ENCODE peak calls at places on chromosomes 4 and X, in nine cellular contexts. V, K, N, X, Y, W, J, B and G are unnamed samples.

GRCh38 chr4:188037003-188037713 is 41.6 kb downstream of the ZFP42 start:
- DNase-seq in V (no peak), K (no peak), N (no peak), X (no peak), Y (no peak), W (no peak), J (no peak), B (no peak), G (no peak)

GRCh38 chr4:88027611-88028608 is 20.5 kb downstream of the PKD2 start:
- DNase-seq in V (no peak), K (no peak), N (no peak), X (peak), Y (no peak), W (no peak), J (no peak), B (peak), G (no peak)

GRCh38 chr4:47017494-47017893 is 13.9 kb upstream of the GABRB1 start:
- DNase-seq in V (no peak), K (no peak), N (no peak), X (no peak), Y (no peak), W (no peak), J (no peak), B (no peak), G (no peak)

GRCh38 chr4:55303818-55304217 is 42.2 kb upstream of the SRD5A3 start:
- DNase-seq in V (no peak), K (no peak), N (no peak), X (peak), Y (no peak), W (no peak), J (no peak), B (no peak), G (no peak)

GRCh38 chrX:133390647-133391046 is 24.6 kb downstream of the GPC4 start:
- DNase-seq in V (no peak), K (no peak), N (no peak), X (no peak), Y (no peak), W (no peak), J (no peak), B (no peak), G (no peak)

GRCh38 chr4:129064717-129065116 is 28.6 kb downstream of the SCLT1 start:
- DNase-seq in V (no peak), K (no peak), N (no peak), X (peak), Y (no peak), W (no peak), J (no peak), B (peak), G (no peak)

GRCh38 chr4:5471206-5471605 is 237.2 kb downstream of the EVC2 start:
- DNase-seq in V (no peak), K (no peak), N (no peak), X (no peak), Y (no peak), W (no peak), J (no peak), B (no peak), G (no peak)

GRCh38 chrX:16445166-16445752 is 204.7 kb upstream of the S100G start:
- DNase-seq in V (no peak), K (peak), N (no peak), X (peak), Y (no peak), W (peak), J (peak), B (peak), G (peak)

GRCh38 chrX:150316564-150316963 is 46.6 kb upstream of the MAMLD1 start:
- DNase-seq in V (no peak), K (no peak), N (no peak), X (no peak), Y (no peak), W (no peak), J (no peak), B (no peak), G (no peak)

GRCh38 chr4:140237616-140238352 is 83.8 kb upstream of the MAML3 start:
- DNase-seq in V (no peak), K (peak), N (no peak), X (peak), Y (peak), W (no peak), J (no peak), B (peak), G (no peak)

GRCh38 chr4:91147067-91147466 is 1019.9 kb downstream of the CCSER1 start:
- DNase-seq in V (no peak), K (no peak), N (peak), X (no peak), Y (no peak), W (no peak), J (no peak), B (no peak), G (no peak)

GRCh38 chr4:80931645-80932215 is 98.8 kb upstream of the BMP3 start:
- DNase-seq in V (no peak), K (no peak), N (no peak), X (peak), Y (no peak), W (no peak), J (no peak), B (peak), G (no peak)

GRCh38 chr4:3346146-3346545 is 53.3 kb downstream of the RGS12 start:
- DNase-seq in V (no peak), K (peak), N (no peak), X (peak), Y (no peak), W (no peak), J (peak), B (peak), G (peak)

GRCh38 chr4:171846232-171846631 is 33.0 kb downstream of the GALNTL6 start:
- DNase-seq in V (no peak), K (peak), N (no peak), X (peak), Y (peak), W (no peak), J (peak), B (peak), G (peak)

GRCh38 chr4:22764183-22764582 is 71.4 kb downstream of the GBA3 start:
- DNase-seq in V (no peak), K (no peak), N (no peak), X (no peak), Y (no peak), W (no peak), J (no peak), B (no peak), G (no peak)

GRCh38 chr4:4984186-4984585 is 35.1 kb downstream of the CYTL1 start:
- DNase-seq in V (no peak), K (no peak), N (no peak), X (no peak), Y (no peak), W (no peak), J (no peak), B (no peak), G (no peak)

GRCh38 chr4:20528508-20528907 is 171.8 kb upstream of the PACRGL start:
- DNase-seq in V (no peak), K (no peak), N (no peak), X (peak), Y (no peak), W (no peak), J (no peak), B (no peak), G (no peak)

GRCh38 chr4:27861381-27861787 is 1000.7 kb downstream of the STIM2 start:
- DNase-seq in V (no peak), K (peak), N (no peak), X (peak), Y (no peak), W (no peak), J (no peak), B (no peak), G (no peak)

GRCh38 chr4:84481879-84482245 is 17.2 kb downstream of the NKX6-1 start:
- DNase-seq in V (no peak), K (no peak), N (no peak), X (no peak), Y (no peak), W (no peak), J (peak), B (no peak), G (no peak)

GRCh38 chrX:25012793-25013592 is 2.8 kb downstream of the ARX start:
- DNase-seq in V (no peak), K (peak), N (no peak), X (peak), Y (no peak), W (no peak), J (no peak), B (no peak), G (peak)

GRCh38 chrX:135625995-135626394 is 87.4 kb upstream of the CT45A1 start:
- DNase-seq in V (no peak), K (peak), N (no peak), X (peak), Y (no peak), W (no peak), J (peak), B (no peak), G (no peak)

GRCh38 chr4:13537011-13537831 is 7.1 kb downstream of the NKX3-2 start:
- DNase-seq in V (no peak), K (peak), N (no peak), X (no peak), Y (no peak), W (no peak), J (peak), B (no peak), G (no peak)

GRCh38 chr4:10737335-10737734 is 52.8 kb upstream of the CLNK start:
- DNase-seq in V (no peak), K (no peak), N (no peak), X (peak), Y (no peak), W (no peak), J (no peak), B (no peak), G (no peak)

GRCh38 chrX:63812826-63813225 is 27.8 kb upstream of the ARHGEF9 start:
- DNase-seq in V (no peak), K (no peak), N (no peak), X (no peak), Y (no peak), W (no peak), J (no peak), B (no peak), G (no peak)

GRCh38 chrX:150504399-150505186 is 63.8 kb upstream of the MTM1 start:
- DNase-seq in V (no peak), K (no peak), N (no peak), X (peak), Y (no peak), W (no peak), J (no peak), B (no peak), G (no peak)

GRCh38 chr4:165106518-165106917 is 6.1 kb downstream of the TMEM192 start:
- DNase-seq in V (no peak), K (no peak), N (no peak), X (no peak), Y (no peak), W (no peak), J (no peak), B (no peak), G (no peak)

GRCh38 chrX:13078739-13079444 is 34.5 kb upstream of the FAM9C start:
- DNase-seq in V (no peak), K (peak), N (no peak), X (peak), Y (no peak), W (no peak), J (no peak), B (peak), G (peak)

GRCh38 chr4:126957555-126958440 is 675.0 kb upstream of the INTU start:
- DNase-seq in V (no peak), K (no peak), N (no peak), X (peak), Y (no peak), W (no peak), J (no peak), B (peak), G (no peak)

GRCh38 chr4:14115106-14115505 is 487.6 kb upstream of the BOD1L1 start:
- DNase-seq in V (no peak), K (peak), N (no peak), X (no peak), Y (no peak), W (no peak), J (no peak), B (no peak), G (no peak)

GRCh38 chr4:47623916-47624554 is 139.0 kb downstream of the ATP10D start:
- DNase-seq in V (no peak), K (no peak), N (no peak), X (peak), Y (no peak), W (no peak), J (no peak), B (peak), G (no peak)

GRCh38 chr4:176342384-176342783 is 22.6 kb downstream of the SPCS3 start:
- DNase-seq in V (no peak), K (no peak), N (no peak), X (no peak), Y (no peak), W (no peak), J (no peak), B (no peak), G (no peak)

GRCh38 chr4:98758182-98758581 is 99.8 kb upstream of the TSPAN5 start:
- DNase-seq in V (no peak), K (no peak), N (no peak), X (no peak), Y (no peak), W (no peak), J (no peak), B (no peak), G (no peak)

GRCh38 chrX:13376857-13377441 is 57.1 kb upstream of the ATXN3L start:
- DNase-seq in V (no peak), K (no peak), N (no peak), X (peak), Y (peak), W (no peak), J (peak), B (peak), G (no peak)

GRCh38 chr4:4848540-4848939 is 10.9 kb upstream of the MSX1 start:
- DNase-seq in V (no peak), K (no peak), N (peak), X (no peak), Y (no peak), W (no peak), J (no peak), B (no peak), G (no peak)

GRCh38 chr4:140863187-140863586 is 107.0 kb upstream of the TBC1D9 start:
- DNase-seq in V (no peak), K (no peak), N (no peak), X (no peak), Y (no peak), W (no peak), J (no peak), B (no peak), G (no peak)

GRCh38 chr4:130524057-130524456 is 1428.1 kb downstream of the C4orf33 start:
- DNase-seq in V (no peak), K (no peak), N (no peak), X (no peak), Y (no peak), W (no peak), J (no peak), B (no peak), G (no peak)

GRCh38 chr4:53932784-53933183 is 131.6 kb downstream of the CHIC2 start:
- DNase-seq in V (no peak), K (no peak), N (no peak), X (peak), Y (no peak), W (no peak), J (no peak), B (peak), G (no peak)

GRCh38 chrX:103197721-103198306 is 17.1 kb upstream of the BEX4 start:
- DNase-seq in V (no peak), K (no peak), N (no peak), X (peak), Y (no peak), W (no peak), J (no peak), B (no peak), G (no peak)